ENCODE peak calls at places on chromosomes 4 and X, in four cellular contexts. J is GM12878, G is A549, Y is HepG2. B is an unnamed sample.

GRCh38 chr4:89137695-89138094 is 26.4 kb downstream of the TIGD2 start:
- DNase-seq in Y (no peak), G (no peak), J (no peak), B (no peak)

GRCh38 chr4:59818656-59819055 is 1381.5 kb upstream of the ADGRL3 start:
- DNase-seq in G (peak), J (peak), Y (no peak), B (no peak)

GRCh38 chr4:28101583-28101982 is 1240.9 kb downstream of the STIM2 start:
- DNase-seq in G (no peak), J (no peak), Y (no peak), B (no peak)

GRCh38 chr4:82823062-82823461 is 24.5 kb upstream of the SCD5 start:
- DNase-seq in J (no peak), G (no peak), Y (no peak), B (no peak)

GRCh38 chr4:153804742-153805141 is 15.9 kb upstream of the SFRP2 start:
- DNase-seq in Y (no peak), G (no peak), J (no peak), B (no peak)

GRCh38 chrX:3609800-3610199 is 103.6 kb downstream of the PRKX start:
- DNase-seq in G (peak), Y (no peak), J (no peak), B (no peak)

GRCh38 chr4:146132445-146132844 is 43.1 kb upstream of the LSM6 start:
- DNase-seq in Y (no peak), G (no peak), J (peak), B (no peak)

GRCh38 chrX:38313190-38313589 is 14.1 kb downstream of the RPGR start:
- DNase-seq in Y (no peak), J (no peak), G (no peak), B (no peak)

GRCh38 chrX:69021095-69021494 is 144.2 kb downstream of the PJA1 start:
- DNase-seq in J (no peak), G (no peak), Y (no peak), B (no peak)

GRCh38 chrX:130330706-130331105 is 9.0 kb upstream of the SLC25A14 start:
- DNase-seq in J (peak), G (peak), Y (peak), B (peak)

GRCh38 chr4:135418353-135418752 is 1216.8 kb upstream of the PABPC4L start:
- DNase-seq in G (peak), J (no peak), Y (peak), B (peak)

GRCh38 chrX:29662101-29662500 is 553.3 kb upstream of the MAGEB2 start:
- DNase-seq in G (peak), Y (no peak), J (no peak), B (no peak)
- TF ChIP-seq PBX3 in G (no peak), Y (no peak), J (no peak), B (peak)

DNA sequence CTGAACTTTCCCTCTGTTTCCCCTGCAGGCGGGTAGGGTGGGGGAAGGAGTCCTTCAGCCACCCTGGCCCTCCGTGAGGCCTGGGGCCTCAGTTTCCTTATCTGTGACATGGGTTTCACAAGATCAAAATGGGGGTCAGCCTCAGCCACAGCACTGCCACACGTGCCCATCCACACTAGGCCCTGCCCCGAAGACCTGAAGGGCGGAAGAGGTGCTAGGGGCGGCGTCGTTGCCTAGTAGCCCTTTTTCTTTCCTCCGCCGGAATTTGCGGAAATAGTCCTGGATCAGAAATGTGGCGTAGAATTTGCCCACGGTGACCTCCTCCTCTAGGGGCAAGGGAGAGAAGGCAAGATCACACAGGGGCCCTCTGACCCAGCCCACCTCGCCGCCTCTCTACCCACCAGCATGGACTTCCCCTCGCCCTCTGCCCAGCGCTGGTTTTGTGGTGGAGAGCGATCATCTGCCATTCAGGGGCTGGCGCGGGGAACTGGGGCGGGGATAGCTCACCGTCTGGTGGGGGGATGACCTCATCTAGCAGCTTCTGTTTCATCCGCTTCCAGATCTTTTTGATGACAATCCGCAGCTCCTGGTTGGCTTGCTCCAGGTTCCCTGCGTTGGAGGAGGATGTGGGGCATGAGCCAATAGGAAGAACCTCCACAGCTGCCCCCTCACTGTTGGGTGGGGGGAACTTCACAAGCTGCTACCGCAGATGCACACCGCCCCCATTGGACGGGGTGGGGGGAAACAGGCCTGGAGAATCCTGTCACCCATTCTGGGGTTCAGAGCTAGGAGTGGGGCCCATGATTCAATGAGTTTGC is 9.7 kb upstream of the SYP start:
- DNase-seq in J (no peak), G (no peak), Y (no peak), B (no peak)
- TF ChIP-seq PBX3 in J (no peak), G (no peak), Y (no peak), B (no peak)

DNA sequence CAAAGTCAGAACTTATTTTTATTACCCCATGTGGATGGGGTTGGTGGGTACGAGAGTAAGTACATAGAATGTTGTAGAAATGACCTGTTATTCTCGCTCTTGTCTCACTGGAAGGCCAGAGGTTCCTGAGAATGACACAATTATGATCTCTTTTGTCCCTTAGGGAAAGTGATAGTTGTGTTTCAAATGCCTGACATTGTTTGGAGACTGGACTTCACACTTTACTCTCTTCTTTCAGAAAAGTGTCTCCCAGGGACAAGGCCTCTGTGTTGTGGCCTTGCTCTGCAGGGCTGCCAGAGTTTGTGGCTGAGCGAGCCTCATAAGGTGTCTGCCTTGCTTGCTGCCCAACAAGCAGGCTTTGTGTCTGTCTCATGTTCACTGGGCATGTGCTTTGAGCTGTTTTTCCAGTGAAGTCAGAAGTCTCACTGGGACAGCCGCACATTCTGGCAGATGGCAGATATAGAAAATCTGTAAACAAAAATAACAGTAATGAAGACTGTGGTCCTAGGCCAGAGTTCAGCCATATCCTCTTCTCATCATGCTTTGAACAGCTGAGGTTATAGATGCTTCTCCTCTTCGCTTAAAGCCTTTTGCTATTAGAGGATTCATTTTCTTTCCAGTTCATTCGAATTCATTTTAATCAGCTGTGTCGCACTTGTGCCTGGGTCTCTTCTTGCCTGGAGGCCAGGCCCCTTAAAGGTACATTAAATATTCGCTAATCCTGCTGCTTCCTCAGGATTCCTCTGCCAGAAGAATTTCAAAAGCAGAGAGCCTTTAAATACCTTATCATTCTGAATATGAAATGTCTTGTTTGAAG is 14.4 kb downstream of the PPEF1 start:
- DNase-seq in G (no peak), J (no peak), Y (peak), B (no peak)
- TF ChIP-seq PBX3 in G (no peak), J (no peak), Y (no peak), B (no peak)

DNA sequence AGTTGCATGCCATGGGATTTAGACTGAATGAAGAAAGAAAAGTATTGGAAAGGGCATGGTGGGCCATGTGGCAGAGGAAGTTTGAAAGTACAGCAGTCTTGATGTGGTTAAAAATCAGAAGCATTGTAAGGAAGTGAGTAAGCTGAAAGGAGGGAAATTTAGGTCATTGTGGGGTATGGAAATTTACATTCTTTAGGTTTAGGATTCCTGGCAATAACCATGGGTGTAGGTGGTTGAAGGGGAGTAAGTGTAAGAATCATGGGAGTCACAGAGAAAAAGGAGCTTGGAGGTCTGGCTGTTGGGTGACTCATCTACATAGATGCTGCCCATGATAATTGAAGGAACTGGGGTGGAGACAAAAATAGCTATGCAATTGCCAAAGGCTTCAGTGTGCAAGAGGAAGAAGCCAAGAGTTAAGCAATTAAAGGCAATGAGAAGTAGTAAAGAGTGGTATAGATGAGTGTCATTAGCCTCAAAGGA is 243.8 kb upstream of the LDB2 start:
- DNase-seq in J (no peak), Y (no peak), G (no peak), B (no peak)
- TF ChIP-seq PBX3 in J (no peak), Y (no peak), G (no peak), B (peak)

GRCh38 chrX:42772874-42773273 is 5.1 kb downstream of the PPP1R2C start:
- DNase-seq in G (no peak), J (no peak), Y (no peak), B (no peak)

GRCh38 chrX:42771836-42772335 is 6.1 kb downstream of the PPP1R2C start:
- DNase-seq in G (no peak), Y (no peak), J (no peak), B (no peak)

GRCh38 chrX:42776195-42776594 is 1.8 kb downstream of the PPP1R2C start:
- DNase-seq in Y (no peak), G (no peak), J (no peak), B (no peak)

GRCh38 chrX:42770566-42770965 is 7.4 kb downstream of the PPP1R2C start:
- DNase-seq in G (no peak), J (no peak), Y (no peak), B (no peak)
- TF ChIP-seq PBX3 in G (no peak), J (no peak), Y (no peak), B (no peak)

DNA sequence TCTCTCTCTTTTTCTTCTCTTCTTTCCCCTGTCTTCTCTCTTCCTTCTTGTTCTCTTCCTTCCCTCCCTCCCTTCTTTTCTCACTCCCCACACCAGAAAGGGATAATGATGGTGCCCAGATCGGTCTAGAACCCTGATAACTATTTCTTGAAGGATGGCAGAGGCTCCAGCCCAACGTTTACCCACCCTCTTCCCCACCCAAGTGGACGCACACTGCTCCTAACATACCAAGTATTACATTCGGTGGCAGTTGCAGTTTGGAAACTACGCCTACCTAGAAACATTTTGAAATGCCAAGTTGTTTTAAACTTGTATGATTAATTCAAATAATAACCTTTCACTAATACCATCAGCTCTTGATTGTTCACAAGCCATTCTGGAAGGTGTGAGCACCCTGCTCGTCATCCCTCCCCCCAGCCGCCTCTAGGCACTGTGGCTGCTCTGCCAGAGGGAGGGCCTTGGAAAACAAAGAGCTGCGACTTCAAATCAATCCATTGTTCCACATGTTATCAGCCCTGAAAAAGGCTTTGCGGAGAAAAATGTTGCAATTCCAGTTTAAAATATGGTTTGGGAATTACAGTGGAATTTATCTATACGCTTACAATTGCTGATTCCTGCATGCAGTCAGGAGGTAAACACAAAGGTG is 1017.5 kb upstream of the TENM3 start:
- DNase-seq in Y (no peak), J (no peak), G (no peak), B (no peak)
- TF ChIP-seq PBX3 in Y (no peak), J (no peak), G (no peak), B (no peak)

DNA sequence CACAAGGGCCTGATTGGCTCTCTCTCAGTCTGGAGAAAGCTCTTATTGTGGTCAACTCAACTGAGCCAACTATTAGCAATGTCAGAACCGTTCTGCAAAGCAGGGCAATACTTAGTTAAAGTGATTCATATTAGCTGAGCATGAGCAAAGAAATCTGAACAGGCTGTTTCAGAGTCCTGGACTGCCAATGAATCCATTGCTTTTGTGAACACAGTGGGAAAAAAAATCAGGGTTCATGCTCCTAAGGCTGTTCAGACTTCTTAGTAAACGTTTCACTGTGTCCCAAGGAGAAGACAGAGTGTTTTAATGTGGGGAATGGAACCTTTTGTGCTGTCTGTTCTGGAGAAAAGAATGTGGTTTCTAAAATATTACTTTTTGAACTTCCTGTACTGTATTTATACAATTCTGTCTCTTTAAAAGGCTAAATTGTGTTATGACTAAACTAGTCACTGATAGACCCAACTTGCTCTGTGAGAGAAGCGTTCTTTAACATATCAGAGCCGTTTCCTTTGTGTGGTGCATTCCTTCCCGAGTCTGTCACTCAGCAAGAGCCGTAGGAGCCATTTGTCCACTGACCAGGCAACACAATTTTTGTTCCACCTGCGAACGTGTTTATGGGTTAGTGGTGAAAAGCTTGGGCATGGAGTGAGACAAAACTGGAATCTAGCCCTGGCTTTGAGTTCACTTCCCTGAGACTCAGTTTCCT is 366.1 kb downstream of the FBXO8 start:
- DNase-seq in Y (no peak), J (no peak), G (no peak), B (no peak)
- TF ChIP-seq PBX3 in Y (no peak), J (no peak), G (no peak), B (peak)

GRCh38 chrX:56113785-56114436 is 118.2 kb upstream of the KLF8 start:
- DNase-seq in J (no peak), Y (no peak), G (no peak), B (no peak)
- TF ChIP-seq PBX3 in J (no peak), Y (no peak), G (no peak), B (no peak)

GRCh38 chr4:26030260-26030667 is 116.2 kb downstream of the SMIM20 start:
- DNase-seq in Y (no peak), G (no peak), J (no peak), B (no peak)

GRCh38 chr4:26028133-26028792 is 114.2 kb downstream of the SMIM20 start:
- DNase-seq in J (no peak), G (no peak), Y (no peak), B (no peak)

GRCh38 chr4:26030780-26031179 is 116.8 kb downstream of the SMIM20 start:
- DNase-seq in G (no peak), J (no peak), Y (no peak), B (no peak)

GRCh38 chr4:26029512-26030131 is 115.6 kb downstream of the SMIM20 start:
- DNase-seq in G (no peak), Y (no peak), J (no peak), B (no peak)

DNA sequence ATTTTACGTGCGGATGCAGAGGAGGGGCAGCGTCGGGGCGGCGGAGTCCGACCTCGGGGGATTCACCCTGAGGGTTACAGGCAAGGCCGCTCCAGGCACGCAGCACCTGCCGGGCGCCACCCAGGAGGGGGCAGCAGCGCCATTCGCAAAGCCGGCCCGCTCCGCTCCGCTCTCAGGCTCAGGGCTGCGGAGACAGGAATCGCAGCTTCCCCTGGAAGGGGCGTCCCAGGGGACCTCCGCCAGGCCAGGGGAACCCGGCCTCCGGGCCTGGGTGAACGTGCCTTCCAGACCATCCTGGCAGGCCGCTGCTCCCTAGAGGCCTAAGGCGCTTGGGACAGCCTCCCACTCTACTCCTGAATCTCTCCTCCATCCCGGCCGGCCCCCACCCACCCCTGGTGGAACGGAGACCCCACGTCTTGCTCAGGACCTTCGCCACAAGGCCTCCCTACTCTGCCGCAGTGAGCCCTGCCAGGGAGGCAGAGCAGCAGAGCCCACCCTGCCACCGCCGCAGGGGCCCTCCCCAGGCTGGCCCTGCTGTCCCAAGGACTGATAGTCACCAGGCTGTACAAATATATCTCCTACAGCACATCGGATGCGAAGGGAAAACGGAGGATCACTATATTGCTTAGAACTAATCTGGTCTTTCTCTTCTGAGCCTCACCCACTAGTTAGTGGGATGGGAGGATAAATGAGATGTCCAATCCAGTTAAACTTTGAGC is 114.9 kb downstream of the SMIM20 start:
- DNase-seq in G (peak), J (no peak), Y (peak), B (peak)
- TF ChIP-seq PBX3 in G (no peak), J (no peak), Y (no peak), B (no peak)

GRCh38 chr4:98996056-98996941 is 778 bp downstream of the METAP1 start:
- DNase-seq in J (no peak), Y (peak), G (peak), B (peak)
- TF ChIP-seq PBX3 in J (no peak), Y (no peak), G (no peak), B (no peak)

B was measured in SK-N-SH.